ENCODE peak calls at places on chromosomes 16 and 17, in eight cellular contexts. E is transverse colon, Z is AG04450, B is A549, Y is fibroblast of lung, V is cardiac fibroblast, U is IMR-90, K is ascending aorta. C is an unnamed sample.

GRCh38 chr16:11614587-11615175 is 28.0 kb upstream of the LITAF start:
- DNase-seq in K (no peak), U (no peak), Y (peak; percentile 23), E (no peak), Z (no peak), V (no peak), B (no peak), C (no peak)

GRCh38 chr16:48534601-48535340 is 75.2 kb downstream of the N4BP1 start:
- DNase-seq in Y (no peak), V (no peak), B (no peak), U (no peak), E (no peak), Z (no peak), K (no peak), C (no peak)

GRCh38 chr17:32876414-32877163 is at the start of gene MYO1D:
- DNase-seq in Z (no peak), U (no peak), K (peak; percentile 21), Y (no peak), E (peak; percentile 88), V (no peak), B (peak; percentile 35), C (no peak)

GRCh38 chr16:68719993-68720489 is 17.1 kb upstream of the CDH1 start:
- DNase-seq in V (no peak), B (no peak), U (no peak), K (no peak), Y (no peak), E (no peak), Z (no peak), C (no peak)

GRCh38 chr17:29714146-29714545 is 91.4 kb upstream of the CORO6 start:
- DNase-seq in Z (no peak), E (no peak), Y (no peak), U (no peak), B (no peak), K (no peak), V (no peak), C (no peak)

GRCh38 chr17:33436321-33436720 is 143.2 kb upstream of the ASIC2 start:
- DNase-seq in E (no peak), Y (peak; percentile 40), Z (no peak), U (peak; percentile 9), K (no peak), V (peak; percentile 24), B (no peak), C (peak; percentile 43)

GRCh38 chr17:77875051-77875780 is 83.3 kb upstream of the TNRC6C start:
- DNase-seq in K (no peak), Z (no peak), V (no peak), U (peak; percentile 44), E (no peak), B (no peak), Y (peak; percentile 95), C (peak; percentile 32)

GRCh38 chr17:51439395-51440229 is 179.3 kb downstream of the UTP18 start:
- DNase-seq in Y (no peak), K (no peak), B (no peak), Z (no peak), U (no peak), V (peak; percentile 60), E (no peak), C (peak; percentile 15)

GRCh38 chr17:56637254-56637653 is 43.8 kb downstream of the NOG start:
- DNase-seq in Y (no peak), V (no peak), Z (no peak), U (no peak), B (no peak), K (no peak), E (no peak), C (no peak)

GRCh38 chr16:48450367-48450766 is 65.2 kb upstream of the SIAH1 start:
- DNase-seq in B (no peak), V (peak; percentile 24), E (no peak), K (no peak), Y (peak; percentile 27), U (peak; percentile 36), Z (no peak), C (no peak)

GRCh38 chr17:64091571-64091970 is 38.4 kb downstream of the ERN1 start:
- DNase-seq in K (no peak), U (no peak), E (no peak), Z (no peak), V (no peak), Y (no peak), B (no peak), C (no peak)

GRCh38 chr17:72997559-72997958 is 94.9 kb downstream of the SLC39A11 start:
- DNase-seq in Y (peak; percentile 86), K (no peak), E (no peak), Z (no peak), V (peak; percentile 51), B (no peak), U (no peak), C (peak; percentile 60)

GRCh38 chr16:55502801-55503366 is 6.0 kb upstream of the LPCAT2 start:
- DNase-seq in U (peak; percentile 93), K (no peak), Y (peak; percentile 97), V (peak; percentile 93), E (peak; percentile 93), Z (peak; percentile 91), B (no peak), C (peak; percentile 97)

GRCh38 chr17:75267403-75268232 is 3.4 kb downstream of the MIF4GD start:
- DNase-seq in B (no peak), K (no peak), U (no peak), Y (no peak), V (no peak), Z (no peak), E (peak; percentile 66), C (no peak)

GRCh38 chr17:57676543-57676942 is 68.6 kb downstream of the CCDC182 start:
- DNase-seq in U (no peak), Z (no peak), B (no peak), K (no peak), Y (no peak), V (no peak), E (no peak), C (no peak)

GRCh38 chr16:83957296-83957855 is 4.3 kb downstream of the OSGIN1 start:
- DNase-seq in K (no peak), U (no peak), E (no peak), Y (no peak), V (no peak), Z (no peak), B (no peak), C (no peak)

GRCh38 chr17:28130455-28130854 is 88.0 kb downstream of the NLK start:
- DNase-seq in Z (no peak), K (no peak), Y (no peak), V (no peak), E (no peak), B (no peak), U (no peak), C (no peak)
- TF ChIP-seq CTCF in Z (no peak), K (no peak), Y (no peak), V (no peak), E (no peak), B (no peak), U (no peak), C (no peak)

DNA sequence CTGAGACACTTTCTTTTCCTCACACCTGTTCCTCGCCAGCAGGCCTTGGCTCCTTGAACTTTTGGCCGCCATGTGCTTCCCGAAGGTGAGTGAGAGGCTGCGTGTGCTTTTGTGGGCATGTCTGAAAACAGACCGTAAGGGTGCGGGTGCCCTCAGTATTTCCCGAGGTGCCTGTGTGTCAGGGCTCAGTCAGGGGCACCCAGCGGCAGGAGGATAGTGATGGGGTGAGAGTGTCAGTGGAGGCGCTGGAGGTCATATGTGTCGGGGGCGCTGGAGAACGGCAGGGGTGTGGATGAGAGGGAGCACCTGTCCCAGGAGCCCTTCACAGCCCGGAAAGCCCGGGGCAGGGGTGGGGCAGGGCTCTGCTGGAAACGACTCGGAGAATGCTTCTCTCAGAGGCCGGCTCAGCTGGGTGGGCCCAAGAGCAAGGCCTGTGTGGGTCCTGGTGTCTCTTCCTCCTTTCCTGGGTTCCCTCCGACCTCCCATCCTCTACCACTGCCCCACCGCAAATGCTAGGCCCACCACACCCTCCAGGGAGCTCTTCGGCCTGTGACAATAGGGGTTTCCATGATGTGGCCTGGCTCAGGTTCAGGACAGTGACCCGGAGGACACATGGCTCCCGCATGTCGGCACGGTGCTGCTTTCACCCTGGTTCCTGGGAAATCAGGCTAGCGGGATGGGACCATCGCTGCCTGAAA is 451 bp downstream of the IL32 start:
- DNase-seq in Y (no peak), V (peak; percentile 19), E (no peak), Z (no peak), K (no peak), U (no peak), B (no peak), C (no peak)
- H3K4me3 ChIP-seq in Y (no peak overlapping the region), V (peak overlapping the region; percentile 58), E (peak overlapping the region; percentile 15), Z (peak overlapping the region; percentile 51), K (peak overlapping the region; percentile 45), U (peak overlapping the region; percentile 47), B (peak overlapping the region; percentile 17), C (peak overlapping the region; percentile 48)

DNA sequence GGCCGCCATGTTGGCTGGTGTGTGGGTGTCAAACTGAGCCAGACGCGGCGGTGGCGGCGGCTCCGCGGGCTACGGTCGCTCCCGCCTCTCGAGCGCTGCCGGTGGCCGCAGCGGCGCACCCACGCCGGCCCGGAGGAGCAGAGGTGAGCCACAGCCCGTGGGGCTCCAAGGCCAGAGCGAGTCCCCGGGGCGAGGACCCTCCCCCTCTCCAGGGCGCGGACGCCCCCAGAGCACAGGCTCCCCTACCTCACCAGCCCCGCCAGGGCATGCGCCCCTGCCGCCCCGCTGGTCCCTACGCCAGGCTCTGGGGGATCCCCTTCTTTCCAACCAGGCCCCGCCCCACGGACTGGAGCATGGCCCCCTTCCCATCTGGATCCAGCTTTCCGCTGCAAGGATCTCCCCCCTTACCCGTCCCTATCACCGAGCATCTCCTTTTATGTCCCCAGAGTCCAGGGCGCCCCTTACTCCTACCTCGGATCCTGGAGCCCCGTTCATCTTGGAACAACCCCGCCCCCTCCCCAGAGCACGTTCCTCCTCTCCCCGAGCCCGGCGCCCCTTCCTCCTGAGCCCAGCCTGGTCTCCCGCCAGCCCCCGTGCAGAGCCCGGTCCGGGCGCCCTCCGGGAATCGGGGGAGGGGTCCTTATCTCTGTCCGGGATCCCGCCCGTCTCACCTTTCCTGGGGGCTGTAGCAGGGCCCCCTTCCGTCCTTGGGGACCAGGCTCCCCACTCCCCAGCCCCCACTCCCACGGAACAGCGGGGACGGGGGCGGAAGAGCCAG is 412 bp downstream of the EPN2 start:
- DNase-seq in U (no peak), B (peak; percentile 49), V (no peak), Y (no peak), K (no peak), Z (no peak), E (peak; percentile 50), C (no peak)
- TF ChIP-seq CTCF in U (peak; percentile 14), B (peak; percentile 7), V (no peak), Y (no peak), K (peak; percentile 21), Z (no peak), E (peak; percentile 32), C (no peak)

DNA sequence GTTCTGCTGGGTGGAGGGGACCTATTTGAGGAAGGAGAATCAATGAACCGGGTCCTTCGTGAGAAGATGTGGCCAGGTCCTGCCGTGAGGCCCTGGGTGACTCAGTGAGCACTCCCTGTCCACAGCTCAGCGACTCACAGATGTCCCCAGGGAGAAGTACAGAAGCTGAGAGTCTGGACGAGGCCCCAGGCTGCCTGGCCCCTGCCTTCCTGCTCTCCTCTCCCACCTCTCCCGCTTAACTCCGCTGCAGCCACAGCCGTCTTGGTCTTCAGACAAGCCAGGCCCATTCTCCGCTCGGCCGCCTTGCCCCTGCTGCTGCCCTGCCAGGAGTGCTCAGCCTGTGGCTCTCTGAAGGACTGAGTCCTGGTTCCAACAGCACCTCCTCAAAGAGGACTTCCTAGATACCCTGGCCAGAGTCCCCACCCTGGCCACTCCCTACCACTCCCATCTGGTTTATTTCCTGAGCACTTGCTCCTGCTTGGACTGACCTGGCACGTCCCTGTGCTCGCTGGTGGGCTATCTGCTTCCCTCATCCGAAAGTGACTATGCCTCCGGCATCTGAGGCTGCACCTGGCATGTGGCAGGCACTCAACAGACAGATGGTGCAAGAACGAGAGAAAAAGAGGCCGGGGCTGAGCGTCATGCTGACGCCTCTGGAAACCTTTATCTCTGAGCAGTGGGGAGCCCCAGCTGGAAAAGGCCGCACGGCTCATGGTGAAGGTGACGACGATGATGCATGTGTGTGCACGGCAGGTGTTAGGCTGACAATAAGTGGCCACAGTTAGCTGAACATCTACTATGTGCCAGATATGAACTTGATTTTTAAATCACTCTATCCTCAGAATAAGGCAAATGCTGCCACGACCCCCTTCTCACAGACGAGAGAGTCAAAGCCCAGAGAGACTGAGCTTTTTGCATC is 9.2 kb upstream of the TNFRSF13B start:
- DNase-seq in Y (no peak), K (no peak), V (peak; percentile 29), U (no peak), Z (no peak), B (no peak), E (peak; percentile 71), C (no peak)
- H3K4me3 ChIP-seq in Y (no peak overlapping the region), K (no peak overlapping the region), V (no peak overlapping the region), U (no peak overlapping the region), Z (no peak overlapping the region), B (no peak overlapping the region), E (no peak overlapping the region), C (no peak overlapping the region)